ENCODE peak calls at places on chromosomes 1 and 21, in five cellular contexts. E is endothelial cell, D is AG10803, Y is RWPE1, L is activated B cell treated with CpG ODN at 0.5 μM for 24 hours. A is an unnamed sample.

GRCh38 chr1:115929846-115930245 is 46.5 kb upstream of the SLC22A15 start:
- DNase-seq in E (no peak), D (peak; percentile 93), Y (peak; percentile 38), L (no peak), A (no peak)

GRCh38 chr1:208270679-208271111 is 26.5 kb upstream of the PLXNA2 start:
- DNase-seq in E (no peak), D (no peak), Y (no peak), L (no peak), A (no peak)

GRCh38 chr1:227545361-227545760 is 18.0 kb upstream of the ZNF678 start:
- DNase-seq in E (no peak), D (no peak), Y (no peak), L (no peak), A (no peak)

GRCh38 chr1:8570435-8570834 is 247.0 kb downstream of the RERE start:
- DNase-seq in E (no peak), D (no peak), Y (no peak), L (no peak), A (no peak)

GRCh38 chr1:24275510-24275909 is 43.6 kb upstream of the GRHL3 start:
- DNase-seq in E (no peak), D (peak; percentile 69), Y (no peak), L (no peak), A (no peak)

GRCh38 chr1:15923241-15923640 is 52.7 kb downstream of the ZBTB17 start:
- DNase-seq in E (no peak), D (peak; percentile 53), Y (peak; percentile 82), L (no peak), A (no peak)

GRCh38 chr1:197798492-197798891 is 23.2 kb upstream of the DENND1B start:
- DNase-seq in E (no peak), D (no peak), Y (no peak), L (no peak), A (no peak)

GRCh38 chr1:37166005-37166404 is 131.7 kb upstream of the GRIK3 start:
- DNase-seq in E (no peak), D (no peak), Y (no peak), L (no peak), A (no peak)

GRCh38 chr1:30452925-30453324 is 270.5 kb downstream of the MATN1 start:
- DNase-seq in E (no peak), D (no peak), Y (no peak), L (no peak), A (no peak)

GRCh38 chr1:42380617-42381423 is at the start of gene RIMKLA:
- DNase-seq in E (peak; percentile 40), D (peak; percentile 12), Y (peak; percentile 54), L (peak; percentile 27), A (peak; percentile 61)

GRCh38 chr1:18973446-18973955 is 17.0 kb upstream of the IFFO2 start:
- DNase-seq in E (no peak), D (no peak), Y (no peak), L (no peak), A (no peak)

GRCh38 chr1:109821221-109821669 is 57.5 kb upstream of the EPS8L3 start:
- DNase-seq in E (no peak), D (peak; percentile 99), Y (peak; percentile 82), L (no peak), A (peak; percentile 59)

GRCh38 chr1:196674908-196675307 is 23.1 kb downstream of the CFH start:
- DNase-seq in E (no peak), D (no peak), Y (no peak), L (no peak), A (no peak)

GRCh38 chr1:73903092-73903491 is 294.9 kb downstream of the LRRIQ3 start:
- DNase-seq in E (no peak), D (peak; percentile 1), Y (no peak), L (no peak), A (no peak)

GRCh38 chr1:213997031-213997771 is 9.4 kb downstream of the PROX1 start:
- DNase-seq in E (no peak), D (no peak), Y (no peak), L (no peak), A (no peak)

GRCh38 chr21:38315155-38315554 is 58.4 kb downstream of the KCNJ15 start:
- DNase-seq in E (no peak), D (no peak), Y (no peak), L (no peak), A (no peak)

GRCh38 chr1:107682467-107682866 is 282.5 kb downstream of the VAV3 start:
- DNase-seq in E (no peak), D (peak; percentile 30), Y (peak; percentile 38), L (no peak), A (no peak)

GRCh38 chr1:205416326-205416725 is 5.5 kb downstream of the LEMD1 start:
- DNase-seq in E (no peak), D (no peak), Y (no peak), L (no peak), A (no peak)

GRCh38 chr1:24117722-24118409 is 5.9 kb upstream of the MYOM3 start:
- DNase-seq in E (no peak), D (peak; percentile 33), Y (peak; percentile 89), L (no peak), A (peak; percentile 59)

GRCh38 chr1:181104790-181105133 is 16.3 kb downstream of the IER5 start:
- DNase-seq in E (peak; percentile 59), D (no peak), Y (no peak), L (no peak), A (peak; percentile 55)

GRCh38 chr1:233656032-233656620 is 42.2 kb downstream of the KCNK1 start:
- DNase-seq in E (no peak), D (no peak), Y (no peak), L (no peak), A (peak; percentile 39)

GRCh38 chr21:40658237-40658636 is 188.7 kb downstream of the DSCAM start:
- DNase-seq in E (no peak), D (no peak), Y (no peak), L (no peak), A (no peak)

GRCh38 chr21:31203371-31204054 is 140.5 kb downstream of the TIAM1 start:
- DNase-seq in E (no peak), D (no peak), Y (no peak), L (no peak), A (no peak)

GRCh38 chr1:180510882-180511281 is 8.5 kb upstream of the ACBD6 start:
- DNase-seq in E (no peak), D (no peak), Y (no peak), L (no peak), A (no peak)

GRCh38 chr1:232884262-232884661 is 66.1 kb upstream of the NTPCR start:
- DNase-seq in E (no peak), D (peak; percentile 37), Y (no peak), L (no peak), A (no peak)

GRCh38 chr1:21586926-21587601 is 77.8 kb downstream of the ALPL start:
- DNase-seq in E (no peak), D (peak; percentile 71), Y (peak; percentile 87), L (no peak), A (peak; percentile 80)

GRCh38 chr1:157431751-157432150 is 120.6 kb downstream of the FCRL5 start:
- DNase-seq in E (no peak), D (peak; percentile 53), Y (peak; percentile 28), L (no peak), A (no peak)

GRCh38 chr21:40923914-40924313 is 77.0 kb upstream of the DSCAM start:
- DNase-seq in E (no peak), D (no peak), Y (no peak), L (no peak), A (no peak)

GRCh38 chr1:97623220-97623619 is 297.6 kb downstream of the DPYD start:
- DNase-seq in E (no peak), D (no peak), Y (no peak), L (no peak), A (no peak)

GRCh38 chr1:215957692-215958091 is 390.6 kb downstream of the KCTD3 start:
- DNase-seq in E (no peak), D (peak; percentile 2), Y (no peak), L (no peak), A (no peak)

GRCh38 chr1:245431706-245432105 is 276.9 kb downstream of the KIF26B start:
- DNase-seq in E (no peak), D (no peak), Y (no peak), L (no peak), A (no peak)

GRCh38 chr1:11342677-11343076 is 69.7 kb downstream of the UBIAD1 start:
- DNase-seq in E (no peak), D (no peak), Y (no peak), L (no peak), A (no peak)

DNA sequence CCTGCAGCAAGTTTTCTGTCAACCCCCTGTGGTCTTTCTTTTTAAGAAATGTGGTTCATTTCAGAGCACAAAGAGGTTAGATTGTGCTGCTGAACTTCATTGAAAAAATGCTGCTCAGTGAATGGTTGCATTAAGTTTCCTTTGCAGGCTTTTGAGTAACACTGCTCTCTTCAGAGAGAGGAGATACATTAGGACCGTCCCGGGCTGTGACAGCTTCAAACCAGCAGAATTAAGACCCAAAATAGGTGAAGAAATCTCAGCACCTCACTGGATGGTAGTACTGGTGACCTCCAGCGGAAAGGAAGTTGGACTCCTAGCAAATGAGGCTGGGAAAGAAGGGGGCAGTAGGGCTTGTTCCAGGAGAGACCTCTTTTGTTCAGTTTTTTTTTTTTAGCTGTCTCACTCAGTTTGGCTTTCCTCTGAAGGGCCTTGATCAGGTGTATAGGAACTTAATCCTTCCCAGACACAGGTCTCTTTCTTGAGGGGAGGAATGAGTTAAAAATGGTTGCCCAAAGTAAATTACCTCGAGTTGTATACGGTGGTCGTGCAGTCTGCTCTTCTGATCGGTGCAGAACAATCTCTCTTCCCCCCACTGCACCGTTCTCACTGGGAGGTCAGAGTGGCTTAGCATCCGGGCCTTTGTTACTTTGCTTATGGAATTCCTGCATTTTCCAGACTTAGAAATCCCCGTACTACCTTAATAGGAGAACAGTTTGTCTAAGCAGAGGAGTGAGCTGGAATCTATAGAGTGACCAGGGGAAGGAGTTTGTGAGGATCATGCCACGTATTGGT is 81.0 kb downstream of the NDUFS5 start:
- DNase-seq in E (no peak), D (no peak), Y (no peak), L (no peak), A (no peak)
- TF ChIP-seq CTCF in E (no peak), D (no peak), Y (no peak), L (no peak), A (no peak)

DNA sequence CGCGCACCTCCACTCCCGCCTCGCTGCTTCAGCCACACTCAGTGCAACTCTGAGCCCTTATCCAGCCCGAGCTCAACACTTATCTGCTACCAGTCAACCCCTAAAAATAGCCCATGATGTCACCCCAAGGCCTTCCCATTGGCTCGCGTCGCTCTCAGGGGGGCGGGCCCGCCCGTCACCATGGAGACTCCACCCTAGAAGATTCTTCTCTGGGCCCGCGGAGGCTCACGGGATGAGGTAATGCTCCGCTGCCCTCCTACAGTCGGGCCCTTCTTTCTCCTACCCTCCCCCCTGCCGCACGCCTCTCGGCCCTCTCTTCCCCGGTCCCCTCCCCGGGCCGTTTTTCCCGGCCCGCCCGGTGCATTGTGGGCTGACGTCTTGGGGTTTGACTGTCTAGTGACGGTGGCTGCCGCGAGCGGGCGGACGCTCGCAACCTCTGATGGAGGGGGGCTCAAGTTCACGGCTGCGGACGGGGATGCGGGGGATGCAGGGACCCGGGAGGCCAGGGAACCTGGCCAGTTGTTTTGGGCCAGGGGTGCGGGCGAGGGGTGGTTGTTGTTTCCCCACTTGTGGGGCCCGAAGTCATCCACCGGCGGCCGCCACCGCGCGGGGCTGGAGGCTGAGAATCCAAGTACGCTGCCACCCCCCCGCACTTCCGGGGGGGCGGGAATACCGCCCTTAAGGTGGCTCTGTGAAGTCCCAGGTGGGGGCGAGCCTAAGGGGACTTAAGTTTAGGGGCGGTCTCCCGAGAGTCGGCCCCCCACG is at the start of gene JUN:
- DNase-seq in E (peak; percentile 97), D (peak; percentile 100), Y (peak; percentile 100), L (peak; percentile 93), A (peak; percentile 98)
- TF ChIP-seq CTCF in E (no peak), D (peak; percentile 13), Y (no peak), L (no peak), A (no peak)

GRCh38 chr1:203593723-203594122 is 32.9 kb upstream of the ATP2B4 start:
- DNase-seq in E (no peak), D (no peak), Y (no peak), L (peak; percentile 23), A (peak; percentile 39)
- TF ChIP-seq CTCF in E (no peak), D (peak; percentile 12), Y (no peak), L (no peak), A (no peak)

GRCh38 chr1:32480003-32480402 is 15.1 kb downstream of the ZBTB8B start:
- DNase-seq in E (no peak), D (no peak), Y (no peak), L (no peak), A (no peak)
- TF ChIP-seq CTCF in E (no peak), D (no peak), Y (no peak), L (no peak), A (no peak)